ENCODE peak calls at places on chromosomes 1 and 21, in seven cellular contexts. U is progenitor cell of endocrine pancreas, Z is OCI-LY7, I is heart right ventricle, H is AG04450, C is hepatocyte, A is RWPE1. P is an unnamed sample.

GRCh38 chr1:77513839-77514763 is 168.4 kb downstream of the ZZZ3 start:
- DNase-seq in A (no peak), Z (no peak), H (peak; percentile 74), C (no peak), U (no peak), I (no peak), P (no peak)

GRCh38 chr1:8133190-8133589 is 107.1 kb upstream of the ERRFI1 start:
- DNase-seq in H (no peak), U (no peak), Z (no peak), C (no peak), I (no peak), A (no peak), P (no peak)

GRCh38 chr1:33895396-33895795 is 31.5 kb downstream of the HMGB4 start:
- DNase-seq in Z (no peak), A (no peak), C (no peak), H (no peak), U (no peak), I (no peak), P (no peak)

GRCh38 chr1:212218911-212219310 is 66.3 kb upstream of the PPP2R5A start:
- DNase-seq in H (peak; percentile 77), A (no peak), C (no peak), Z (peak; percentile 36), U (no peak), I (no peak), P (peak; percentile 29)

GRCh38 chr1:186715887-186716809 is 35.9 kb upstream of the PTGS2 start:
- DNase-seq in U (no peak), C (no peak), H (no peak), A (no peak), I (no peak), Z (no peak), P (no peak)

GRCh38 chr1:14350197-14350596 is 248.3 kb upstream of the KAZN start:
- DNase-seq in Z (no peak), U (no peak), A (no peak), C (no peak), H (no peak), I (no peak), P (no peak)

GRCh38 chr1:119080586-119080985 is 59.9 kb downstream of the WARS2 start:
- DNase-seq in H (peak; percentile 82), Z (no peak), A (peak; percentile 40), I (no peak), U (no peak), C (no peak), P (no peak)

GRCh38 chr1:206556748-206557635 is 49.7 kb downstream of the RASSF5 start:
- DNase-seq in U (peak; percentile 51), Z (peak; percentile 88), A (peak; percentile 58), H (no peak), C (peak; percentile 63), I (peak; percentile 83), P (peak; percentile 95)

GRCh38 chr1:115717541-115717940 is 51.0 kb downstream of the CASQ2 start:
- DNase-seq in Z (peak; percentile 31), C (peak; percentile 56), H (no peak), I (no peak), A (no peak), U (peak; percentile 25), P (peak; percentile 65)

GRCh38 chr21:26743524-26743923 is 101.7 kb downstream of the ADAMTS1 start:
- DNase-seq in Z (no peak), A (no peak), C (no peak), H (no peak), U (no peak), I (no peak), P (no peak)
- TF ChIP-seq CTCF in Z (no peak), A (no peak), C (no peak), H (no peak), U (no peak), I (no peak), P (no peak)

GRCh38 chr1:63069214-63069613 is 253.2 kb upstream of the FOXD3 start:
- DNase-seq in C (no peak), A (no peak), H (no peak), Z (no peak), I (no peak), U (no peak), P (no peak)

GRCh38 chr1:63074321-63074720 is 248.0 kb upstream of the FOXD3 start:
- DNase-seq in H (no peak), C (no peak), A (no peak), U (no peak), Z (no peak), I (no peak), P (no peak)

GRCh38 chr1:63068626-63069025 is 253.7 kb upstream of the FOXD3 start:
- DNase-seq in I (no peak), H (no peak), A (peak; percentile 20), C (no peak), U (no peak), Z (no peak), P (no peak)

GRCh38 chr1:63073530-63074306 is 248.6 kb upstream of the FOXD3 start:
- DNase-seq in C (peak; percentile 27), U (no peak), H (no peak), A (no peak), I (no peak), Z (no peak), P (no peak)
- TF ChIP-seq CTCF in C (peak; percentile 33), U (peak; percentile 33), H (no peak), A (no peak), I (peak; percentile 51), Z (no peak), P (no peak)

DNA sequence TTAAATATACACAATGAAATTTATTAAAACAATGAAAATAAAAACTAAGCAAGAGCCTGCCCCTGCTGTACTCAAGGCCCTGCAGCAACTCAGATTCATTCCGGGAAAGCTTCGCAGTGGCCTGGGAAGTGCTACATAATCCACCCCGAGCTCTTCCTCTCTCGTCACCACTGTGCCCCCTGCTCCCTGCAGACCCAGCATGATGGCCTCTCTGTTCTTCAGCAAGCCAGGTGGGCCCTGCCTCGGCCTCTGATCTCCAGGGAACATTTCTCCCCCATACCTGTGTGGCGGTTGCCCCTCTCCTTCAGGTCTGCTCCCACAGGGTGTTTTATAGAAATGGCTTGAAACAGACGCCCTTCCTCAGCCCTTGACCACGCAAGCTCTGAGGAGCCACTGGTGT is 10.6 kb downstream of the RNF187 start:
- DNase-seq in I (no peak), A (no peak), Z (no peak), U (no peak), C (no peak), H (no peak), P (no peak)
- TF ChIP-seq CTCF in I (no peak), A (no peak), Z (no peak), U (no peak), C (no peak), H (no peak), P (no peak)

DNA sequence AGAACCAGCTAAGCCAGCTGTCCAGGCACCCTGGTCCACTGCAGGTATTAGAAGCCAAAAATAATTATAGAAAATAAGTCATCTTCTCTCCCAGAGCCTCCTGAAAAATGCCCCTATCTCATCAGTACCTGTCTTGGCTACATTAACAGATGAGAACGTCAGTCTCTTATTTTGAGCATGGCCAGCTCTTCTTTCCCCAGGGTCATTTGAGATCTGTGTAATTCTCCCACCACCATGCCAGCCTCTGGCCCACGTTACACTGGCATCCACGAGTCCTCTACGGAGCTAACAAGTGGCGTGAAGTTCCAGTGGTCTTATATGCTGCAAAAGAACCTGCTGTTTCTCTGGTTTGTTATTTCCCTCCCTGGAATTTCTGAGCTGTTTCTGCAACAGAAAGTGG is 118.0 kb downstream of the ATP5PO start:
- DNase-seq in I (no peak), A (no peak), Z (no peak), H (no peak), U (no peak), C (no peak), P (no peak)
- TF ChIP-seq CTCF in I (no peak), A (no peak), Z (no peak), H (no peak), U (no peak), C (no peak), P (no peak)

DNA sequence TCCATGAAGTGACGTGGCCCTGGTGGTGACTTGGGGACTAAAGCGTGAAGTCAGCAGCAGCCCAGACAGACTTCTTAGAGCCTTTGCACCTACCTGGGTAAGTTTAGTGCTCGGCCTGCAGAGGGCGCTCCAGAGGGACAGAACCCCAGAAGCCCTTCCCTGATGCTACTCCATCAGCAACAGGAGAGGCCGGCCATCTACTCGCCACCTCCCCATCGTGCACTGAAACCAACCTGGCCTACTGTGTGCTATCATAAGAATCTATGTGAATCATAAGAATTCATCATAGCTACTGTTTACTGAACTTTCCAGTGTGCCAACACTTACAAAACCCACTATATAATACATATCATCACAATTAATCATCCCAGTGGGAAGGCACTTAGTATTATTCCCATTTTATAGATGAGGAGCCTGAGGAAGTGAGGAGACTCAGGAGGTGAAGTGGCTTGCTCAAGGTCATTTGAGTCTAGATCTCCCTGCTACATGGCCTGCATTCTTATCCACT is 7.9 kb upstream of the EDN2 start:
- DNase-seq in Z (peak; percentile 41), U (no peak), C (no peak), A (no peak), H (no peak), I (no peak), P (peak; percentile 63)
- TF ChIP-seq CTCF in Z (peak; percentile 83), U (peak; percentile 64), C (peak; percentile 53), A (peak; percentile 16), H (peak; percentile 57), I (peak; percentile 39), P (peak; percentile 67)

GRCh38 chr1:180169641-180170155 is 15.0 kb downstream of the QSOX1 start:
- DNase-seq in Z (no peak), I (no peak), U (no peak), H (no peak), C (no peak), A (no peak), P (no peak)
- TF ChIP-seq CTCF in Z (no peak), I (no peak), U (no peak), H (no peak), C (no peak), A (no peak), P (no peak)

DNA sequence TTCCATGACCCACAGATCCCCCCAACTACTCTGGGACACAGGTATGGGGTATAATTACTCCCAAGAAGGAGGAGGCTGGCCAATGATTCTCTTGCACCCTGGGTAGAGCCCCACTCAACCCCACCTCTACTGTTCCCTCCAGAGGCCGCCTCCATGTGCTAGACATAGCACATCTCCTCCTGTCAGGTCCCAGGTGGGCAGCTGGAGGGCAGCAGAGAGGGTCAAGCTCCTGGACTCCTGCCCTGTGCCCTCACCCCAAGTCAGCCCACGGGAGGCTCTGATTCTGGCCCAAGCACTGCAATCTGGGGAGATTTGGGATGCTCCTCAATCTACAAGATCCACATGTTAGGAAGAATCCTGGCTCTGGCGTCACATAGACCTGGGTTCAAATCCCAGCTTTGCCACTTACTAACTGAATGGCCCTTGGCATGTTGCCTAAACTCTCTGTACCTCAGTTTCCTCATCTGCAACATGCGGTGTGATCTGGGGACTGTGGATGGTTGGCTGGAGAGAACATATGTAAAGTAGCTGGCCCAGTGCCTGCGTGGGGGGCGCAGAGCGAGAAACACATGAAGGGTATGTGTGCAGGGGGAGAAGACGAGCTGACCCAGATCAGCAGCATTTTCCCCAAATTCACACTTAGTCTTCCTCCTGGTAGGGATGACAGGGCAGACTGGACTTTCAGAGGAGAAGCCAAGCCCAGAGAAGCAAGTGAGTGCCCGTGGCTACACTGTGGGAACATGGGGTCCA is 23.2 kb downstream of the TNNT2 start:
- DNase-seq in H (no peak), Z (no peak), U (no peak), I (no peak), A (no peak), C (no peak), P (no peak)
- TF ChIP-seq CTCF in H (no peak), Z (no peak), U (no peak), I (peak; percentile 14), A (no peak), C (no peak), P (no peak)